ENCODE peak calls at places on chromosomes 4 and X, in ten cellular contexts. V is T-cell; N is stimulated activated CD4-positive, alpha-beta T cell treated with anti-CD3 and anti-CD28 coated beads, Interleukin-15, amount 100 ng/mL, for 1 hour; W is RWPE1; B is myocyte; T is NCI-H1694; F is PC-3; O is NCI-H2029 treated with DMSO at 0.1 percent for 48 hours; X is M059J; D is H7. A is an unnamed sample.

GRCh38 chr4:181838253-181838652 is 404.9 kb upstream of the TENM3 start:
- DNase-seq in W (no peak), F (no peak), B (no peak), O (no peak), V (no peak), T (no peak), N (no peak), X (no peak), D (no peak), A (no peak)

GRCh38 chr4:173192375-173193162 is 24.0 kb downstream of the GALNT7 start:
- DNase-seq in W (no peak), N (no peak), F (no peak), V (no peak), D (no peak), O (no peak), B (no peak), T (no peak), X (no peak), A (peak)

GRCh38 chr4:158020734-158021346 is 152.0 kb downstream of the GASK1B start:
- DNase-seq in O (no peak), B (peak), X (peak), N (no peak), T (no peak), V (no peak), F (peak), D (no peak), W (peak), A (peak)

GRCh38 chr4:90540536-90540935 is 413.3 kb downstream of the CCSER1 start:
- DNase-seq in X (no peak), B (no peak), F (no peak), V (no peak), D (no peak), T (no peak), O (no peak), N (no peak), W (no peak), A (no peak)

GRCh38 chrX:101357166-101357795 is 8.7 kb upstream of the TIMM8A start:
- DNase-seq in N (no peak), X (peak), B (peak), T (no peak), V (no peak), D (peak), O (no peak), F (peak), W (no peak), A (peak)

GRCh38 chr4:89998350-89999098 is 103.9 kb downstream of the MMRN1 start:
- DNase-seq in V (no peak), F (no peak), O (no peak), X (no peak), W (no peak), T (peak), N (no peak), D (no peak), B (no peak), A (no peak)

GRCh38 chr4:81792521-81792920 is 320.8 kb upstream of the RASGEF1B start:
- DNase-seq in N (no peak), O (no peak), B (no peak), F (no peak), W (no peak), T (no peak), V (no peak), D (no peak), X (no peak), A (no peak)

GRCh38 chrX:30530591-30530990 is 47.0 kb downstream of the TASL start:
- DNase-seq in N (no peak), F (peak), T (no peak), D (no peak), B (peak), O (no peak), X (peak), W (no peak), V (no peak), A (no peak)

GRCh38 chrX:51614353-51614752 is 4.4 kb downstream of the CENPVL3 start:
- DNase-seq in N (no peak), D (peak), W (peak), O (peak), F (peak), X (peak), B (peak), V (no peak), T (no peak), A (peak)

GRCh38 chr4:140372607-140373327 is 679 bp upstream of the SCOC start:
- DNase-seq in V (peak), B (no peak), N (no peak), W (peak), D (peak), X (peak), T (no peak), F (peak), O (no peak), A (peak)

GRCh38 chr4:96186593-96186992 is 346.7 kb downstream of the PDHA2 start:
- DNase-seq in N (no peak), F (no peak), V (no peak), D (no peak), X (no peak), O (no peak), W (no peak), T (no peak), B (no peak), A (no peak)

GRCh38 chr4:110164251-110164650 is 34.2 kb downstream of the ELOVL6 start:
- DNase-seq in V (no peak), B (peak), X (peak), O (no peak), F (peak), W (no peak), T (no peak), N (no peak), D (no peak), A (no peak)

GRCh38 chr4:8538703-8539567 is 41.3 kb upstream of the GPR78 start:
- DNase-seq in D (no peak), N (no peak), W (peak), F (peak), T (no peak), B (peak), V (no peak), X (peak), O (no peak), A (peak)

GRCh38 chr4:76996445-76996844 is 46.9 kb downstream of the SEPTIN11 start:
- DNase-seq in D (no peak), F (no peak), B (no peak), X (no peak), O (no peak), N (no peak), T (no peak), W (no peak), V (no peak), A (peak)

GRCh38 chr4:8269535-8270417 is at the start of gene HTRA3:
- DNase-seq in F (peak), T (no peak), O (no peak), N (no peak), W (no peak), V (no peak), X (no peak), D (peak), B (peak), A (peak)

GRCh38 chr4:181971973-181972372 is 271.2 kb upstream of the TENM3 start:
- DNase-seq in T (no peak), W (peak), D (no peak), N (no peak), V (no peak), B (peak), X (peak), O (no peak), F (no peak), A (no peak)

GRCh38 chr4:152784490-152785195 is 4.9 kb downstream of the ARFIP1 start:
- DNase-seq in B (peak), W (no peak), D (peak), X (peak), V (no peak), T (peak), O (no peak), F (peak), N (no peak), A (peak)

GRCh38 chrX:50877310-50877709 is 33.2 kb upstream of the BMP15 start:
- DNase-seq in T (no peak), F (peak), O (no peak), V (no peak), N (no peak), B (no peak), D (no peak), X (peak), W (no peak), A (no peak)

GRCh38 chr4:14607578-14607977 is 394.7 kb upstream of the CPEB2 start:
- DNase-seq in T (no peak), W (no peak), N (no peak), F (peak), X (peak), V (no peak), O (no peak), B (no peak), D (no peak), A (no peak)

GRCh38 chr4:81594495-81595169 is 122.9 kb upstream of the RASGEF1B start:
- DNase-seq in B (no peak), T (no peak), V (no peak), X (no peak), D (no peak), N (no peak), W (no peak), O (no peak), F (no peak), A (no peak)

GRCh38 chrX:24260827-24261550 is 52.9 kb downstream of the SUPT20HL2 start:
- DNase-seq in O (no peak), T (no peak), X (no peak), N (no peak), D (no peak), V (no peak), F (no peak), B (no peak), W (no peak), A (no peak)

GRCh38 chrX:136577562-136577961 is 45.5 kb downstream of the VGLL1 start:
- DNase-seq in O (peak), B (peak), D (peak), X (peak), V (peak), F (peak), T (peak), W (peak), N (peak), A (peak)

GRCh38 chrX:31127716-31128115 is 55.9 kb upstream of the FTHL17 start:
- DNase-seq in W (no peak), X (no peak), V (no peak), D (no peak), F (no peak), B (no peak), O (no peak), T (no peak), N (no peak), A (no peak)

GRCh38 chr4:68366600-68366999 is 16.7 kb upstream of the YTHDC1 start:
- DNase-seq in F (no peak), O (no peak), B (no peak), V (no peak), D (no peak), X (peak), N (no peak), W (no peak), T (no peak), A (no peak)

GRCh38 chr4:157052429-157053040 is 23.4 kb upstream of the GLRB start:
- DNase-seq in W (no peak), B (peak), N (no peak), V (no peak), O (no peak), F (no peak), D (no peak), X (peak), T (no peak), A (no peak)

A was measured in DMS53.